ENCODE peak calls at places on chromosomes 1 and 21, in four cellular contexts. H is lower lobe of right lung; B is omental fat pad; A is activated CD8-positive, alpha-beta memory T cell treated with anti-CD3 and anti-CD28 coated beads, Interleukin-2, amount 10 ng/mL, durations not matched to agents 7 days and 5 days. S is an unnamed sample.

GRCh38 chr1:169697769-169698168 is 13.7 kb downstream of the SELL start:
- ATAC-seq in H (no peak), B (no peak), A (no peak), S (no peak)

GRCh38 chr21:35170244-35170756 is 121.2 kb upstream of the RUNX1 start:
- ATAC-seq in H (no peak), B (no peak), A (no peak), S (no peak)

GRCh38 chr21:29297483-29298347 is 1.0 kb upstream of the BACH1 start:
- ATAC-seq in H (no peak), B (no peak), A (no peak), S (no peak)

GRCh38 chr1:203351037-203351625 is at the start of gene FMOD:
- ATAC-seq in H (peak; percentile 61), B (peak; percentile 85), A (no peak), S (peak; percentile 87)

GRCh38 chr21:33668180-33668579 is 25.9 kb downstream of the ITSN1 start:
- ATAC-seq in H (no peak), B (no peak), A (no peak), S (no peak)

GRCh38 chr1:68347415-68347814 is 102.3 kb downstream of the RPE65 start:
- ATAC-seq in H (peak; percentile 44), B (no peak), A (no peak), S (no peak)

GRCh38 chr1:55718758-55719671 is 503.9 kb upstream of the USP24 start:
- ATAC-seq in H (peak; percentile 90), B (peak; percentile 96), A (no peak), S (peak; percentile 97)

GRCh38 chr1:236768601-236769000 is 26.5 kb upstream of the MTR start:
- ATAC-seq in H (no peak), B (no peak), A (peak; percentile 36), S (no peak)

GRCh38 chr1:240149488-240150094 is 57.9 kb downstream of the FMN2 start:
- ATAC-seq in H (no peak), B (no peak), A (no peak), S (no peak)

S was measured in gastroesophageal sphincter.